ENCODE peak calls at places on chromosomes 12 and 14, in seven cellular contexts. J, I, K, V, S, F and N are unnamed samples.
A peak's percentile ranks its signal among the peaks of the same experiment; 100 is the strongest.

GRCh38 chr12:103966736-103967135 is 1.1 kb downstream of the TDG start:
- DNase-seq in S (no peak), K (no peak), I (no peak), F (no peak), J (no peak), V (no peak), N (no peak)

GRCh38 chr12:109596418-109597244 is 23.0 kb downstream of the MVK start:
- DNase-seq in F (no peak), K (no peak), J (no peak), S (no peak), V (no peak), I (no peak), N (no peak)

GRCh38 chr14:106509795-106510194 is 983.4 kb downstream of the TMEM121 start:
- DNase-seq in S (no peak), K (no peak), F (no peak), J (no peak), I (no peak), V (no peak), N (no peak)

GRCh38 chr12:114397978-114398881 is 7.7 kb downstream of the TBX5 start:
- DNase-seq in J (no peak), K (no peak), V (no peak), F (no peak), S (no peak), I (no peak), N (no peak)

GRCh38 chr14:96047101-96047500 is 7.9 kb downstream of the C14orf132 start:
- DNase-seq in I (no peak), J (no peak), V (no peak), K (no peak), F (no peak), S (no peak), N (no peak)

GRCh38 chr12:9843416-9843815 is 16.1 kb downstream of the KLRF1 start:
- DNase-seq in V (no peak), K (peak; percentile 7), J (no peak), F (no peak), S (no peak), I (no peak), N (no peak)

GRCh38 chr12:89971880-89972279 is 263.2 kb upstream of the ATP2B1 start:
- DNase-seq in S (no peak), F (peak; percentile 68), V (no peak), K (no peak), J (no peak), I (no peak), N (no peak)

GRCh38 chr12:41795066-41795465 is 349.6 kb downstream of the GXYLT1 start:
- DNase-seq in S (no peak), K (no peak), F (no peak), J (no peak), I (no peak), V (no peak), N (no peak)

GRCh38 chr12:79566452-79566851 is 124.3 kb downstream of the PAWR start:
- DNase-seq in I (no peak), F (peak; percentile 56), J (no peak), S (no peak), K (no peak), V (no peak), N (no peak)

GRCh38 chr14:35776823-35777222 is 32.3 kb downstream of the RALGAPA1 start:
- DNase-seq in I (no peak), K (no peak), J (no peak), F (no peak), S (no peak), V (no peak), N (no peak)

GRCh38 chr14:67900188-67900587 is 80.6 kb downstream of the RAD51B start:
- DNase-seq in F (no peak), S (no peak), I (no peak), K (no peak), V (no peak), J (no peak), N (no peak)

GRCh38 chr12:20105938-20106337 is 262.4 kb upstream of the PDE3A start:
- DNase-seq in S (no peak), K (no peak), V (no peak), F (no peak), I (no peak), J (no peak), N (no peak)

GRCh38 chr12:54378791-54379400 is 5.6 kb downstream of the ZNF385A start:
- DNase-seq in I (peak; percentile 48), K (peak; percentile 61), V (no peak), J (peak; percentile 84), S (peak; percentile 87), F (peak; percentile 83), N (no peak)

GRCh38 chr12:1050059-1050707 is 59.2 kb downstream of the ERC1 start:
- DNase-seq in F (no peak), S (no peak), I (no peak), J (no peak), K (no peak), V (no peak), N (no peak)

GRCh38 chr12:107761502-107761904 is 566 bp upstream of the PRDM4 start:
- DNase-seq in S (no peak), I (no peak), K (no peak), J (no peak), V (no peak), F (no peak), N (no peak)

GRCh38 chr12:830111-830867 is 77.9 kb downstream of the WNK1 start:
- DNase-seq in V (no peak), F (no peak), S (no peak), K (no peak), J (no peak), I (no peak), N (no peak)

GRCh38 chr14:88256997-88257755 is 65.9 kb downstream of the KCNK10 start:
- DNase-seq in V (no peak), S (no peak), K (no peak), I (no peak), J (no peak), F (no peak), N (no peak)

GRCh38 chr12:56897844-56898341 is 36.3 kb downstream of the SDR9C7 start:
- DNase-seq in S (no peak), I (no peak), F (no peak), K (peak; percentile 20), J (no peak), V (no peak), N (no peak)